ENCODE peak calls at places on chromosomes 13 and 19, in six cellular contexts. B is NCI-H1092, W is T-helper 17 cell, K is GM13976, A is A549, Z is astrocyte of the spinal cord. F is an unnamed sample.

GRCh38 chr13:27783111-27783510 is 9.2 kb upstream of the GSX1 start:
- DNase-seq in Z (no peak), A (no peak), K (no peak), W (no peak), B (no peak), F (no peak)

GRCh38 chr19:36528921-36529518 is 949 bp upstream of the ZNF260 start:
- DNase-seq in Z (no peak), A (peak; percentile 49), B (no peak), W (no peak), K (peak; percentile 58), F (no peak)

GRCh38 chr13:71867101-71867814 is at the start of gene DACH1:
- DNase-seq in A (no peak), K (peak; percentile 53), W (no peak), Z (peak; percentile 65), B (peak; percentile 75), F (no peak)

GRCh38 chr19:16605115-16605514 is 22.9 kb downstream of the MED26 start:
- DNase-seq in B (no peak), W (no peak), K (no peak), Z (no peak), A (no peak), F (no peak)

GRCh38 chr13:73136776-73137175 is 78.0 kb downstream of the KLF5 start:
- DNase-seq in A (no peak), K (no peak), B (no peak), W (no peak), Z (no peak), F (no peak)

GRCh38 chr19:35404879-35405622 is 34.2 kb downstream of the GPR42 start:
- DNase-seq in A (peak; percentile 66), B (no peak), K (peak; percentile 87), Z (peak; percentile 3), W (no peak), F (no peak)

GRCh38 chr13:40813662-40814454 is 24.4 kb downstream of the SLC25A15 start:
- DNase-seq in B (no peak), K (peak; percentile 63), A (no peak), W (no peak), Z (peak; percentile 22), F (no peak)

GRCh38 chr19:47767349-47767748 is 11.2 kb upstream of the SELENOW start:
- DNase-seq in W (no peak), B (no peak), K (no peak), Z (no peak), A (no peak), F (no peak)

GRCh38 chr13:24196593-24197197 is 36.2 kb downstream of the SPATA13 start:
- DNase-seq in K (no peak), B (no peak), A (no peak), Z (no peak), W (no peak), F (no peak)

GRCh38 chr13:99686157-99686572 is 184.9 kb downstream of the TM9SF2 start:
- DNase-seq in Z (peak; percentile 67), B (no peak), A (no peak), W (no peak), K (no peak), F (no peak)

GRCh38 chr19:32876236-32876918 is 6.8 kb upstream of the SLC7A9 start:
- DNase-seq in W (no peak), B (no peak), K (no peak), A (no peak), Z (no peak), F (no peak)

GRCh38 chr13:111917901-111918300 is 149.0 kb upstream of the SOX1 start:
- DNase-seq in K (no peak), W (no peak), Z (no peak), B (no peak), A (no peak), F (no peak)

GRCh38 chr19:29687244-29687896 is 22.1 kb downstream of the PLEKHF1 start:
- DNase-seq in Z (peak; percentile 95), K (no peak), A (no peak), B (no peak), W (no peak), F (no peak)

GRCh38 chr13:35818577-35819165 is 312.5 kb downstream of the DCLK1 start:
- DNase-seq in K (peak; percentile 31), W (no peak), B (no peak), A (no peak), Z (peak; percentile 55), F (no peak)

GRCh38 chr19:38656171-38656981 is 8.9 kb downstream of the ACTN4 start:
- DNase-seq in B (no peak), Z (peak; percentile 68), W (peak; percentile 32), A (no peak), K (no peak), F (no peak)

GRCh38 chr13:30175166-30175565 is 132.2 kb downstream of the KATNAL1 start:
- DNase-seq in B (no peak), K (no peak), W (no peak), A (no peak), Z (no peak), F (no peak)

GRCh38 chr13:110702591-110703526 is 3.1 kb downstream of the CARS2 start:
- DNase-seq in Z (peak; percentile 39), A (no peak), B (no peak), W (no peak), K (no peak), F (no peak)

GRCh38 chr19:40687525-40688016 is 2.9 kb downstream of the NUMBL start:
- DNase-seq in K (peak; percentile 68), W (no peak), Z (peak; percentile 26), A (no peak), B (no peak), F (no peak)

GRCh38 chr19:9709305-9709704 is 34.4 kb upstream of the ZNF562 start:
- DNase-seq in W (no peak), B (no peak), Z (no peak), A (no peak), K (no peak), F (no peak)

GRCh38 chr19:35105047-35105410 is 10.6 kb upstream of the FXYD3 start:
- DNase-seq in W (no peak), A (no peak), Z (no peak), B (no peak), K (no peak), F (no peak)

GRCh38 chr13:43473437-43473836 is 313.3 kb downstream of the ENOX1 start:
- DNase-seq in B (no peak), K (no peak), Z (no peak), A (no peak), W (no peak), F (no peak)

GRCh38 chr13:111051656-111052232 is 63.4 kb upstream of the ARHGEF7 start:
- DNase-seq in B (no peak), A (no peak), W (no peak), Z (no peak), K (no peak), F (no peak)

GRCh38 chr19:56174550-56174949 is 1.3 kb upstream of the GALP start:
- DNase-seq in B (no peak), W (no peak), Z (no peak), A (no peak), K (no peak), F (no peak)

GRCh38 chr13:23687614-23688013 is 117.4 kb downstream of the TNFRSF19 start:
- DNase-seq in K (no peak), Z (no peak), B (no peak), W (no peak), A (no peak), F (no peak)

F was measured in CD4-positive, alpha-beta T cell.